ENCODE peak calls at places on chromosomes 12 and 14, in four cellular contexts. I, A, X and G are unnamed samples.
A peak's percentile ranks its signal among the peaks of the same experiment; 100 is the strongest.

GRCh38 chr14:35400707-35401421 is 3.7 kb downstream of the NFKBIA start:
- DNase-seq in I (no peak), A (no peak), X (no peak), G (no peak)

GRCh38 chr12:84825149-84825548 is 87.5 kb downstream of the SLC6A15 start:
- DNase-seq in I (no peak), A (no peak), X (no peak), G (no peak)

GRCh38 chr12:128820723-128821432 is 2.9 kb downstream of the SLC15A4 start:
- DNase-seq in I (no peak), A (peak; percentile 38), X (no peak), G (no peak)

GRCh38 chr14:100304825-100305445 is 1.3 kb downstream of the SLC25A29 start:
- DNase-seq in I (no peak), A (peak; percentile 54), X (peak; percentile 56), G (no peak)

GRCh38 chr12:51922762-51923505 is 15.6 kb downstream of the ACVRL1 start:
- DNase-seq in I (no peak), A (peak; percentile 55), X (no peak), G (no peak)

GRCh38 chr14:99393059-99393655 is 87.5 kb downstream of the SETD3 start:
- DNase-seq in I (no peak), A (no peak), X (peak; percentile 68), G (no peak)

GRCh38 chr12:131087302-131087818 is 133.7 kb downstream of the ADGRD1 start:
- DNase-seq in I (no peak), A (peak; percentile 15), X (no peak), G (no peak)

GRCh38 chr14:50082784-50083466 is 33.4 kb downstream of the VCPKMT start:
- DNase-seq in I (no peak), A (no peak), X (no peak), G (no peak)

GRCh38 chr14:90970167-90970600 is 90.3 kb downstream of the RPS6KA5 start:
- DNase-seq in I (no peak), A (no peak), X (no peak), G (no peak)

GRCh38 chr12:100656806-100657205 is 83.3 kb downstream of the GAS2L3 start:
- DNase-seq in I (no peak), A (no peak), X (no peak), G (no peak)

GRCh38 chr12:26017484-26018211 is 59.2 kb downstream of the RASSF8 start:
- DNase-seq in I (no peak), A (no peak), X (no peak), G (no peak)

GRCh38 chr12:110046451-110047187 is 1.7 kb downstream of the C12orf76 start:
- DNase-seq in I (no peak), A (no peak), X (no peak), G (no peak)

GRCh38 chr12:110047297-110047940 is 903 bp downstream of the C12orf76 start:
- DNase-seq in I (no peak), A (no peak), X (no peak), G (no peak)

GRCh38 chr12:110050927-110051326 is 2.6 kb upstream of the C12orf76 start:
- DNase-seq in I (no peak), A (no peak), X (no peak), G (no peak)

GRCh38 chr12:110048242-110049027 is at the start of gene C12orf76:
- DNase-seq in I (peak; percentile 98), A (peak; percentile 94), X (peak; percentile 85), G (peak; percentile 84)
- TF ChIP-seq POLR2A in I (no peak), A (peak; percentile 62), X (peak; percentile 76), G (peak; percentile 81)

GRCh38 chr14:103088921-103089320 is 4.9 kb downstream of the LBHD2 start:
- DNase-seq in I (no peak), A (no peak), X (no peak), G (no peak)

GRCh38 chr14:103084021-103084919 is at the start of gene LBHD2:
- DNase-seq in I (no peak), A (no peak), X (peak; percentile 45), G (no peak)

GRCh38 chr14:103087343-103087835 is 3.4 kb downstream of the LBHD2 start:
- DNase-seq in I (no peak), A (no peak), X (no peak), G (no peak)

GRCh38 chr14:103085106-103086091 is 1.4 kb downstream of the LBHD2 start:
- DNase-seq in I (no peak), A (no peak), X (no peak), G (no peak)

DNA sequence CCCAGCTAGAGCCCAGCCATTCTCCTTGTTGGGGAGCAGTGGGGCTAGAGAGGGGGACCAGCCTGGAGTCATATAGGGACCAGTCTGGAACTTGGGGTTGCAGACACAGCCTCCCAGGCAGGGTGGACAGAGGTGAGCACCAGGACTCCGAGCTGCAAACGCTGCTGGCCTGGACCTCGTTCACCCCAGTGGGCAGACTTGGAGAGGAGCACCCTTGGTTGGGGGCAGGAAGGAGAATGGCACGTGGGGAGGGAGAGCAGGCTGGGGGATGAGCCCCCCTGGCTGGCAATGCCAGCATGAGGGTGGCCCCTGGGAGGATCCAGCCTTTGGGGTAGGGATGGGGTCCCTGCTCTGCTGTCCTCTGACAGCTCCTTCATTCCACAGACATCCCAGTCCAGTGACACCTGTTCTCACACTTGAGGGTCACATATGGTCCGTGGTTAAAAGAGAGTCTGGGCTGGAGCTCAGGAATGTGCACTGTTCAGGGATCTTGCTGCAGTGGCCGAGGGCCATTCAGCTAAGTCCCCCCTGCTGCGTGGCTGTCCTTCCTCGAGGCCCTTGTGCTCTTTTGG is 2.8 kb downstream of the LBHD2 start:
- DNase-seq in I (no peak), A (no peak), X (no peak), G (no peak)
- TF ChIP-seq POLR2A in I (no peak), A (no peak), X (no peak), G (no peak)

DNA sequence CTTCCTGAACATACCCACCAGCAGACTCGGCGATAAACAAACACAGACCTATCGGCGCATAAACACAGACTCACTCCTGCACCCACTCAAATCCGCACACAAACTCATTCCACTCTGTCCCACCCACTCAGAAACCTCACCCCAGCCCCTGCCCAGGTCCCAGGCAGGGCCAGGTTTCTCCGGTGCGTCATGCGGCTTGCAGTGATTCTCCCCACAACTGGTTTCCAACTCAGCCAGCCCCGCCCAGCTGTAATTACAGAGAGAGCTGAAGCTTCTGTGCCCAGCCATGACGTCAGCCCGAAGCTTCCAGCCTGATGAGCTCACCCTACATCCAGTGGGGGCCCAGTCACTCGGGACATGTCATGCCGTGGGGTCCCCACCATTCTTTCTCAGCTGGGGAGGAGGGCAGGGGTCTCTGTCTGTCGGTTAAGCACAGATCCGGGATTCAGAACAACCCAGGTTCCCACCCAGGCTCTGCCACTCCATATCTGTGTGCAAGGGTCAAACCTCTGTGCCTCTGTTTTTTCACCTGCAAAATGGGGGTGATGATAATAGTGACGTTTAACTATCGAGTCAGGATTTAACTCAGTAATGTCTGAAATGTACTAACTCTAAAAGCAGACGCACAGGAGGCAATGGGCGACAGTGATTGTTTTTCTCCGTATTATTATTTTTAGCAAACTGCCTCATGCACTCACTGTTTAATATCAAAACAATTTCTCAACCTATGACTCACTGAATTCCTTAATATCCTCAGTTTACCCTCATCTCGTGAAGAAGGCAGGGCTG is 2.3 kb upstream of the HSPB8 start:
- DNase-seq in I (peak; percentile 97), A (peak; percentile 91), X (peak; percentile 16), G (no peak)
- TF ChIP-seq POLR2A in I (no peak), A (peak; percentile 72), X (no peak), G (no peak)

DNA sequence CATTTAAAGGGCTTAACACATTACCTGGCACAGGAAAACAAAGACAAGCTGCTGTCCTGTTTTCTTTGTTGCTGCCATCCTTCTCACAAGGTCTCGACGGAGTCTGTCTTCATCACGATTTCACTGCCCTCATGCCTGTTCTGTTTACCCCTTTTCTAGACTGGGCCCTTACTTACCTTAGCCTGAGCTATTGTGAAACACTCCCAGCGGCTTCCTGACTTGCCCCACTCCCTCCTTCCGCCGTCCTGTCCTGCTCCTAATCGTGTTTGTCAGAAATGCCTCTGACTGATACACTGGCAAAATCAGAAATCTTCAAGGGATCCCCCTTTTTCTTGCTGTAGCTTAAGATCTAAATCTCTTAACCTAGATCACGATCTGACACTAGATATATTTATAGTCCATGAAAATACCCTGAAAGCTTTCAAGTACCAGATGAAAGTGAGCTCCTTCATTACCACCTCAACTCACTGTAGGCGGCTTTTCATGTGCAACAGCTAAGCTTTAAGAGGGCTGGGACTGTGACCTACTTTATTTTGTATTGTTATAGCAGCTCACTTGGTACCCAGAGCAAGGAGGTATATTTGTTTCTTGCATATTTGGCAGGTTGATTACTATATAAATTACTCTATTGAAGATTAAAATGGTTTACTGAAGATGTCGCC is 32.1 kb downstream of the TECPR2 start:
- DNase-seq in I (no peak), A (no peak), X (no peak), G (no peak)
- TF ChIP-seq POLR2A in I (no peak), A (no peak), X (no peak), G (no peak)

GRCh38 chr12:125185740-125186470 is 120.7 kb downstream of the AACS start:
- DNase-seq in I (no peak), A (peak; percentile 77), X (peak; percentile 92), G (peak; percentile 52)
- TF ChIP-seq POLR2A in I (no peak), A (peak; percentile 52), X (no peak), G (no peak)

DNA sequence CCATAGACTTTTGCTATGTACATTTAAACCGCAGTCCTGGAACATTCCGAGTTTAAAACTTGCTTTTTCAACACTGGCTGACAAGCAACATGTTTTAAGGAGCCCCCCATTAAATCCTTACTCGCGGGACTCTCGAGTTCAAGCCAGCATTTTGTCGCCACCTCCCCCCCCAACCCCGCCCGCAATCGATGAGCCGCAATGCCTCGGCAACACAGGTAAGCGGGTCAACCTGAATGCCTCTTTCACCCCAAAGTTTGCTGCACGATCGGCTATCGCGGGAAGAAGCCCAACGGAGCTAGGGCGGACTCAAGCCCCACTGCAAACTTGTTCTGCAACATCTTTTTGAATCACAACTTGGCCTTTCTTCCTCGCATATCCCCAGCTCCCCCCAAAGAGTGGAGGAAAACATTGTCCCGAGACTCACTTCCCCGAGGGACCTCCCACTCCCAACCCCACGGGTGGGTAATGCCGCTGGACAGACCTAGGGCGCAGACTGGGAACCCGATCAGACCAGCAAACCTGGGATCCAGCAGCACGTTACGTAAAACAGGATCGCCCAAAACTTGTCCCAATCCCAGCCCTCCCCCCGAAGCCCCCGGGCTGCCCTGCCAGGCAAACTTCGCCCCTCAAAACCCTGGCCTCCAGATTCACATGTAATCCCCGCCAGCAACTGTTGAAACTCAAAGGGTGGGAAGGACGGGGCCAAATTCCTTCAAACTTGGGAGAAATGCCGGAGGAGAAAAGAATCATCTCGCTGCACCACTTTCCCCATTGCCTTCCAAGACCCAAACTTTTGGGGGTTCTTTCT is 641 bp downstream of the ZFP36L1 start:
- DNase-seq in I (peak; percentile 92), A (peak; percentile 48), X (peak; percentile 26), G (no peak)
- TF ChIP-seq POLR2A in I (no peak), A (no peak), X (no peak), G (no peak)

GRCh38 chr12:49325606-49326005 is 2.6 kb downstream of the TROAP start:
- DNase-seq in I (no peak), A (no peak), X (no peak), G (no peak)
- TF ChIP-seq POLR2A in I (no peak), A (no peak), X (no peak), G (no peak)

GRCh38 chr14:67816326-67817009 is at the start of gene ZFYVE26:
- DNase-seq in I (peak; percentile 99), A (peak; percentile 92), X (peak; percentile 89), G (peak; percentile 65)
- TF ChIP-seq POLR2A in I (no peak), A (peak; percentile 59), X (peak; percentile 77), G (peak; percentile 55)

GRCh38 chr12:49646331-49646830 is 23.0 kb downstream of the PRPF40B start:
- DNase-seq in I (no peak), A (no peak), X (no peak), G (no peak)
- TF ChIP-seq POLR2A in I (no peak), A (no peak), X (no peak), G (no peak)